ENCODE peak calls at places on chromosomes 5 and 9, in four cellular contexts. One of them, this sample, is unnamed.

GRCh38 chr9:131923766-131924165 is 155.9 kb downstream of the MED27 start:
- DNase-seq in HCT116: no peak
- DNase-seq in naive thymus-derived CD4-positive, alpha-beta T cell: no peak
- DNase-seq in mesendoderm: no peak
- DNase-seq in this sample: no peak

GRCh38 chr9:77271023-77271690 is 93.8 kb downstream of the VPS13A start:
- DNase-seq in mesendoderm: no peak
- DNase-seq in naive thymus-derived CD4-positive, alpha-beta T cell: no peak
- DNase-seq in HCT116: no peak
- DNase-seq in this sample: no peak

GRCh38 chr5:55897905-55898304 is 46.7 kb downstream of the IL31RA start:
- DNase-seq in naive thymus-derived CD4-positive, alpha-beta T cell: no peak
- DNase-seq in mesendoderm: no peak
- DNase-seq in HCT116: no peak
- DNase-seq in this sample: no peak

GRCh38 chr5:81829242-81829641 is 78.3 kb upstream of the SSBP2 start:
- DNase-seq in HCT116: no peak
- DNase-seq in naive thymus-derived CD4-positive, alpha-beta T cell: no peak
- DNase-seq in mesendoderm: no peak
- DNase-seq in this sample: no peak

GRCh38 chr5:163162645-163163044 is 274.8 kb upstream of the CCNG1 start:
- DNase-seq in mesendoderm: no peak
- DNase-seq in naive thymus-derived CD4-positive, alpha-beta T cell: no peak
- DNase-seq in HCT116: no peak
- DNase-seq in this sample: no peak

GRCh38 chr9:122201641-122202040 is 27.1 kb downstream of the LHX6 start:
- DNase-seq in HCT116: no peak
- DNase-seq in naive thymus-derived CD4-positive, alpha-beta T cell: no peak
- DNase-seq in mesendoderm: no peak
- DNase-seq in this sample: no peak

GRCh38 chr5:28779161-28779754 is 1740.9 kb upstream of the CDH9 start:
- DNase-seq in mesendoderm: peak; percentile 29
- DNase-seq in naive thymus-derived CD4-positive, alpha-beta T cell: no peak
- DNase-seq in HCT116: no peak
- DNase-seq in this sample: no peak

GRCh38 chr5:179289756-179290385 is 55.4 kb downstream of the ADAMTS2 start:
- DNase-seq in naive thymus-derived CD4-positive, alpha-beta T cell: no peak
- DNase-seq in HCT116: no peak
- DNase-seq in mesendoderm: no peak
- DNase-seq in this sample: no peak

GRCh38 chr9:1155602-1156001 is 105.4 kb downstream of the DMRT2 start:
- DNase-seq in mesendoderm: no peak
- DNase-seq in HCT116: no peak
- DNase-seq in naive thymus-derived CD4-positive, alpha-beta T cell: no peak
- DNase-seq in this sample: no peak

GRCh38 chr9:135087489-135087791 is at the start of gene OLFM1:
- DNase-seq in naive thymus-derived CD4-positive, alpha-beta T cell: no peak
- DNase-seq in mesendoderm: peak; percentile 84
- DNase-seq in HCT116: peak; percentile 38
- DNase-seq in this sample: no peak

GRCh38 chr9:132301521-132301920 is 53.3 kb downstream of the SETX start:
- DNase-seq in mesendoderm: no peak
- DNase-seq in HCT116: no peak
- DNase-seq in naive thymus-derived CD4-positive, alpha-beta T cell: no peak
- DNase-seq in this sample: no peak

GRCh38 chr5:135276151-135276550 is 122.9 kb downstream of the MACROH2A1 start:
- DNase-seq in HCT116: no peak
- DNase-seq in naive thymus-derived CD4-positive, alpha-beta T cell: no peak
- DNase-seq in mesendoderm: no peak
- DNase-seq in this sample: no peak

GRCh38 chr9:12720551-12720950 is 27.4 kb downstream of the TYRP1 start:
- DNase-seq in mesendoderm: no peak
- DNase-seq in naive thymus-derived CD4-positive, alpha-beta T cell: no peak
- DNase-seq in HCT116: no peak
- DNase-seq in this sample: no peak

GRCh38 chr9:137067860-137068538 is 2.4 kb downstream of the SAPCD2 start:
- DNase-seq in HCT116: peak; percentile 78
- DNase-seq in mesendoderm: peak; percentile 87
- DNase-seq in naive thymus-derived CD4-positive, alpha-beta T cell: peak; percentile 84
- DNase-seq in this sample: peak; percentile 43

GRCh38 chr9:75993434-75993833 is 103.0 kb downstream of the PCSK5 start:
- DNase-seq in mesendoderm: no peak
- DNase-seq in naive thymus-derived CD4-positive, alpha-beta T cell: no peak
- DNase-seq in HCT116: peak; percentile 26
- DNase-seq in this sample: no peak

GRCh38 chr5:157252741-157253465 is 13.0 kb upstream of the CYFIP2 start:
- DNase-seq in mesendoderm: no peak
- DNase-seq in naive thymus-derived CD4-positive, alpha-beta T cell: peak; percentile 85
- DNase-seq in HCT116: no peak
- DNase-seq in this sample: no peak

GRCh38 chr5:142320427-142320732 is 4.4 kb downstream of the SPRY4 start:
- DNase-seq in HCT116: no peak
- DNase-seq in mesendoderm: no peak
- DNase-seq in naive thymus-derived CD4-positive, alpha-beta T cell: no peak
- DNase-seq in this sample: no peak

GRCh38 chr9:34459941-34460340 is 1.3 kb downstream of the DNAI1 start:
- DNase-seq in HCT116: no peak
- DNase-seq in mesendoderm: no peak
- DNase-seq in naive thymus-derived CD4-positive, alpha-beta T cell: no peak
- DNase-seq in this sample: no peak

GRCh38 chr9:27473135-27473534 is 51.0 kb upstream of the IFNK start:
- DNase-seq in naive thymus-derived CD4-positive, alpha-beta T cell: no peak
- DNase-seq in HCT116: no peak
- DNase-seq in mesendoderm: no peak
- DNase-seq in this sample: no peak

GRCh38 chr9:27476870-27477269 is 47.2 kb upstream of the IFNK start:
- DNase-seq in HCT116: no peak
- DNase-seq in mesendoderm: no peak
- DNase-seq in naive thymus-derived CD4-positive, alpha-beta T cell: no peak
- DNase-seq in this sample: no peak

GRCh38 chr9:27474350-27474749 is 49.7 kb upstream of the IFNK start:
- DNase-seq in mesendoderm: no peak
- DNase-seq in naive thymus-derived CD4-positive, alpha-beta T cell: no peak
- DNase-seq in HCT116: no peak
- DNase-seq in this sample: no peak

GRCh38 chr9:27471789-27472585 is 52.1 kb upstream of the IFNK start:
- DNase-seq in naive thymus-derived CD4-positive, alpha-beta T cell: no peak
- DNase-seq in mesendoderm: no peak
- DNase-seq in HCT116: no peak
- DNase-seq in this sample: no peak

GRCh38 chr9:27475057-27475456 is 49.0 kb upstream of the IFNK start:
- DNase-seq in HCT116: no peak
- DNase-seq in naive thymus-derived CD4-positive, alpha-beta T cell: no peak
- DNase-seq in mesendoderm: no peak
- DNase-seq in this sample: no peak
- H3K27ac ChIP-seq in HCT116: no peak overlapping the region
- H3K27ac ChIP-seq in naive thymus-derived CD4-positive, alpha-beta T cell: no peak overlapping the region
- H3K27ac ChIP-seq in mesendoderm: no peak overlapping the region
- H3K27ac ChIP-seq in this sample: peak overlapping the region; percentile 37

DNA sequence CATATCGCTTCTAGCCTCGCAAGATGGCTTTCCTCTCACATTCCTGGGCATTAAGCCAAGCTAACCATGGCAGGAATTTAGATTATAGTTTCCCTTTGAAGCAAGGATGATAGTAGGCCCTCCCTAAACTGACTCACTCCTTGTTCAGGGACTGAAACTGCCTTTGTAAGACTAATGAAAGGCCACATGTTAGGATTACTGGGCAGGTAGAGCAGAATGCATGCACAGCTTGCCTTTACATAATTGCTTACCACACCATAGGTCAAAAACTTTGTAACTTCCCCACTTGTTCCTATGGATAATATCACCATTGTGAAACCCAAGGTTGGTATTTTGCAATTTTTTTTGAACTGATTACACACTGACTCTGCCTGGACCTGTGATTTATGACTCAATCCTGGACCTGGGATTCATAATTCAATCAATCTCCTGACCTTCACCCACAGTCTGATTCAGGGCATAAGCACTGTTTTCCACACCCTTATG is 41.0 kb upstream of the PRDM9 start:
- DNase-seq in mesendoderm: no peak
- DNase-seq in HCT116: no peak
- DNase-seq in naive thymus-derived CD4-positive, alpha-beta T cell: no peak
- DNase-seq in this sample: no peak
- H3K27ac ChIP-seq in mesendoderm: no peak overlapping the region
- H3K27ac ChIP-seq in HCT116: no peak overlapping the region
- H3K27ac ChIP-seq in naive thymus-derived CD4-positive, alpha-beta T cell: no peak overlapping the region
- H3K27ac ChIP-seq in this sample: no peak overlapping the region

DNA sequence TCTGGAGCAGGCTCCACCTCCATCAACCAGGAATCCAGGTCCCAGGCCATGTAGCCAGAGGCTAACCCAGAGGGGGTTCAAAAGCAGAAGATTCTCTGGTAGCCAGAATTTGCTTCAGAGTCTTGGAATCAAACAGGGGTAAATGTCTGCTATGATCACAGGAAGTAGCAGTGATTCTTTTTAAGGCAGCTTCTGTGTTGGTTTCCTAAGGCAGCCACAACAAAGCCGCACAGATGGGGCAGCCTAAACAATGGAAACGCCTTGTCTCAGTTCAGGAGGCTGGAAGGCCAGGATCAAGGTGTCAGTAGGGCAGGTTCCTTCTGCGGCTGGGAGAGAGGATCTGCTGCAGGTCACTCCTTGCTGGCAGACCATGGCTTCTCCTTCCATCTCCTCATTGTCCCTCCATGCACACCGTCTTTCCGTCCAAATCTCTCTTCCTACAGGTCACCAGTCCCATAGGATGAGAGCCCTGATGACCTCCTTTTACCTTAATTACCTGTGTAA is 167.3 kb downstream of the ROR2 start:
- DNase-seq in mesendoderm: no peak
- DNase-seq in HCT116: no peak
- DNase-seq in naive thymus-derived CD4-positive, alpha-beta T cell: no peak
- DNase-seq in this sample: no peak
- H3K27ac ChIP-seq in mesendoderm: no peak overlapping the region
- H3K27ac ChIP-seq in HCT116: no peak overlapping the region
- H3K27ac ChIP-seq in naive thymus-derived CD4-positive, alpha-beta T cell: no peak overlapping the region
- H3K27ac ChIP-seq in this sample: no peak overlapping the region

GRCh38 chr5:160327829-160328228 is 15.5 kb upstream of the CCNJL start:
- DNase-seq in HCT116: no peak
- DNase-seq in naive thymus-derived CD4-positive, alpha-beta T cell: no peak
- DNase-seq in mesendoderm: no peak
- DNase-seq in this sample: no peak
- H3K27ac ChIP-seq in HCT116: no peak overlapping the region
- H3K27ac ChIP-seq in naive thymus-derived CD4-positive, alpha-beta T cell: no peak overlapping the region
- H3K27ac ChIP-seq in mesendoderm: no peak overlapping the region
- H3K27ac ChIP-seq in this sample: no peak overlapping the region

GRCh38 chr5:139740993-139741672 is 54.5 kb upstream of the PSD2 start:
- DNase-seq in mesendoderm: no peak
- DNase-seq in naive thymus-derived CD4-positive, alpha-beta T cell: no peak
- DNase-seq in HCT116: no peak
- DNase-seq in this sample: no peak

GRCh38 chr5:139742173-139742903 is 53.3 kb upstream of the PSD2 start:
- DNase-seq in mesendoderm: peak; percentile 58
- DNase-seq in HCT116: no peak
- DNase-seq in naive thymus-derived CD4-positive, alpha-beta T cell: no peak
- DNase-seq in this sample: no peak

GRCh38 chr5:139743001-139743771 is 52.4 kb upstream of the PSD2 start:
- DNase-seq in naive thymus-derived CD4-positive, alpha-beta T cell: no peak
- DNase-seq in mesendoderm: no peak
- DNase-seq in HCT116: no peak
- DNase-seq in this sample: no peak

GRCh38 chr5:139740138-139740992 is 55.2 kb upstream of the PSD2 start:
- DNase-seq in naive thymus-derived CD4-positive, alpha-beta T cell: no peak
- DNase-seq in HCT116: no peak
- DNase-seq in mesendoderm: no peak
- DNase-seq in this sample: no peak

DNA sequence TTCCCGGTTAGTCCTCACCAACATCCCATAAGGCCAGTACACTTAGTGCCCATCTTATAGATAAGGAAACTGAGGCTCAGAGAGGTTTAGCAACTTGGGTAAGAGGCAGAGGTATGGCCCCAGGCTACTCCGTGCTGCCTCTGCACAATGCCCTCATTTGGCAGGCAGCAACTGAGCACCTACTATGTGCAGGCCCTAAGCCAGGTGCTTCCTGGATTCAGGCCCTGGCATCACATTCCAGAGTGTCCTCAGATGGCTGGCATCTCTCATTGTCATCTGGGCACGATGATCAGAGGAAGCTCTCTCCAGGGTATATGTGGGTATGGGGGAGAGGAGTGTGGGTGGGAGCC is 53.8 kb upstream of the PSD2 start:
- DNase-seq in naive thymus-derived CD4-positive, alpha-beta T cell: no peak
- DNase-seq in mesendoderm: no peak
- DNase-seq in HCT116: no peak
- DNase-seq in this sample: no peak
- H3K27ac ChIP-seq in naive thymus-derived CD4-positive, alpha-beta T cell: no peak overlapping the region
- H3K27ac ChIP-seq in mesendoderm: no peak overlapping the region
- H3K27ac ChIP-seq in HCT116: no peak overlapping the region
- H3K27ac ChIP-seq in this sample: peak overlapping the region; percentile 76

GRCh38 chr5:151040211-151040747 is 19.9 kb downstream of the GPX3 start:
- DNase-seq in naive thymus-derived CD4-positive, alpha-beta T cell: no peak
- DNase-seq in mesendoderm: peak; percentile 71
- DNase-seq in HCT116: peak; percentile 43
- DNase-seq in this sample: no peak
- H3K27ac ChIP-seq in naive thymus-derived CD4-positive, alpha-beta T cell: no peak overlapping the region
- H3K27ac ChIP-seq in mesendoderm: no peak overlapping the region
- H3K27ac ChIP-seq in HCT116: peak overlapping the region; percentile 31
- H3K27ac ChIP-seq in this sample: no peak overlapping the region

GRCh38 chr9:90965911-90966290 is 164.3 kb downstream of the SYK start:
- DNase-seq in mesendoderm: no peak
- DNase-seq in HCT116: no peak
- DNase-seq in naive thymus-derived CD4-positive, alpha-beta T cell: no peak
- DNase-seq in this sample: no peak
- H3K27ac ChIP-seq in mesendoderm: no peak overlapping the region
- H3K27ac ChIP-seq in HCT116: no peak overlapping the region
- H3K27ac ChIP-seq in naive thymus-derived CD4-positive, alpha-beta T cell: no peak overlapping the region
- H3K27ac ChIP-seq in this sample: no peak overlapping the region

GRCh38 chr9:38671372-38671731 is 48.6 kb downstream of the FAM240B start:
- DNase-seq in HCT116: no peak
- DNase-seq in naive thymus-derived CD4-positive, alpha-beta T cell: no peak
- DNase-seq in mesendoderm: no peak
- DNase-seq in this sample: no peak

GRCh38 chr9:38671748-38672147 is 48.2 kb downstream of the FAM240B start:
- DNase-seq in HCT116: no peak
- DNase-seq in naive thymus-derived CD4-positive, alpha-beta T cell: no peak
- DNase-seq in mesendoderm: no peak
- DNase-seq in this sample: no peak

GRCh38 chr9:38673399-38673798 is 46.5 kb downstream of the FAM240B start:
- DNase-seq in HCT116: no peak
- DNase-seq in naive thymus-derived CD4-positive, alpha-beta T cell: no peak
- DNase-seq in mesendoderm: no peak
- DNase-seq in this sample: no peak

GRCh38 chr9:38668791-38669466 is 48.5 kb upstream of the ANKRD18A start:
- DNase-seq in mesendoderm: no peak
- DNase-seq in HCT116: no peak
- DNase-seq in naive thymus-derived CD4-positive, alpha-beta T cell: no peak
- DNase-seq in this sample: no peak

GRCh38 chr9:38670542-38671371 is 49.2 kb downstream of the FAM240B start:
- DNase-seq in mesendoderm: no peak
- DNase-seq in HCT116: no peak
- DNase-seq in naive thymus-derived CD4-positive, alpha-beta T cell: no peak
- DNase-seq in this sample: no peak
- H3K27ac ChIP-seq in mesendoderm: no peak overlapping the region
- H3K27ac ChIP-seq in HCT116: no peak overlapping the region
- H3K27ac ChIP-seq in naive thymus-derived CD4-positive, alpha-beta T cell: no peak overlapping the region
- H3K27ac ChIP-seq in this sample: no peak overlapping the region

GRCh38 chr9:109925810-109926209 is 145.8 kb downstream of the PALM2AKAP2 start:
- DNase-seq in HCT116: no peak
- DNase-seq in mesendoderm: no peak
- DNase-seq in naive thymus-derived CD4-positive, alpha-beta T cell: no peak
- DNase-seq in this sample: no peak
- H3K27ac ChIP-seq in HCT116: no peak overlapping the region
- H3K27ac ChIP-seq in mesendoderm: no peak overlapping the region
- H3K27ac ChIP-seq in naive thymus-derived CD4-positive, alpha-beta T cell: no peak overlapping the region
- H3K27ac ChIP-seq in this sample: no peak overlapping the region

This sample was measured in substantia nigra.